ENCODE peak calls at places on chromosomes 13 and 19, in eight cellular contexts. One of them, this sample, is unnamed.
A peak's percentile ranks its signal among the peaks of the same experiment; 100 is the strongest.

GRCh38 chr13:46896346-46897138 is at the start of gene HTR2A:
- DNase-seq in Panc1: no peak
- DNase-seq in GM12878: no peak
- DNase-seq in HCT116: no peak
- DNase-seq in SK-N-SH: no peak
- DNase-seq in A549: no peak
- DNase-seq in GM23338: peak; percentile 12
- DNase-seq in K562: no peak
- DNase-seq in this sample: no peak

GRCh38 chr19:48511800-48512503 is at the start of gene LMTK3:
- DNase-seq in HCT116: no peak
- DNase-seq in Panc1: no peak
- DNase-seq in SK-N-SH: peak; percentile 97
- DNase-seq in A549: peak; percentile 85
- DNase-seq in K562: peak; percentile 81
- DNase-seq in GM12878: no peak
- DNase-seq in GM23338: peak; percentile 87
- DNase-seq in this sample: no peak

GRCh38 chr19:2084993-2085720 is 11.0 kb downstream of the MOB3A start:
- DNase-seq in K562: peak; percentile 70
- DNase-seq in HCT116: no peak
- DNase-seq in GM23338: no peak
- DNase-seq in GM12878: peak; percentile 96
- DNase-seq in Panc1: no peak
- DNase-seq in A549: no peak
- DNase-seq in SK-N-SH: peak; percentile 20
- DNase-seq in this sample: peak; percentile 100

GRCh38 chr13:22196777-22197176 is 525.9 kb downstream of the FGF9 start:
- DNase-seq in HCT116: no peak
- DNase-seq in Panc1: no peak
- DNase-seq in K562: no peak
- DNase-seq in GM12878: no peak
- DNase-seq in A549: no peak
- DNase-seq in SK-N-SH: no peak
- DNase-seq in GM23338: peak; percentile 18
- DNase-seq in this sample: no peak

GRCh38 chr19:33473644-33474305 is 47.8 kb downstream of the PEPD start:
- DNase-seq in HCT116: no peak
- DNase-seq in Panc1: no peak
- DNase-seq in SK-N-SH: no peak
- DNase-seq in A549: no peak
- DNase-seq in GM23338: no peak
- DNase-seq in K562: no peak
- DNase-seq in GM12878: no peak
- DNase-seq in this sample: no peak

GRCh38 chr13:40692946-40693345 is 26.5 kb upstream of the FOXO1 start:
- DNase-seq in GM12878: peak; percentile 56
- DNase-seq in A549: no peak
- DNase-seq in Panc1: no peak
- DNase-seq in HCT116: no peak
- DNase-seq in K562: no peak
- DNase-seq in SK-N-SH: no peak
- DNase-seq in GM23338: no peak
- DNase-seq in this sample: no peak

GRCh38 chr19:10478903-10479384 is 24.2 kb downstream of the KEAP1 start:
- DNase-seq in HCT116: peak; percentile 80
- DNase-seq in A549: peak; percentile 80
- DNase-seq in K562: peak; percentile 96
- DNase-seq in GM23338: peak; percentile 98
- DNase-seq in GM12878: no peak
- DNase-seq in SK-N-SH: peak; percentile 90
- DNase-seq in Panc1: peak; percentile 83
- DNase-seq in this sample: peak; percentile 14

GRCh38 chr13:69226427-69226826 is 881.2 kb upstream of the ATXN8OS start:
- DNase-seq in Panc1: no peak
- DNase-seq in K562: no peak
- DNase-seq in GM12878: no peak
- DNase-seq in A549: no peak
- DNase-seq in HCT116: no peak
- DNase-seq in GM23338: no peak
- DNase-seq in SK-N-SH: no peak
- DNase-seq in this sample: no peak

GRCh38 chr19:11288349-11288748 is 7.6 kb upstream of the TSPAN16 start:
- DNase-seq in K562: peak; percentile 41
- DNase-seq in SK-N-SH: peak; percentile 49
- DNase-seq in A549: peak; percentile 32
- DNase-seq in Panc1: no peak
- DNase-seq in GM23338: peak; percentile 44
- DNase-seq in GM12878: no peak
- DNase-seq in HCT116: no peak
- DNase-seq in this sample: peak; percentile 23

GRCh38 chr19:47107201-47107952 is 6.2 kb downstream of the ZC3H4 start:
- DNase-seq in HCT116: no peak
- DNase-seq in GM23338: no peak
- DNase-seq in K562: peak; percentile 49
- DNase-seq in SK-N-SH: no peak
- DNase-seq in A549: no peak
- DNase-seq in GM12878: no peak
- DNase-seq in Panc1: no peak
- DNase-seq in this sample: peak; percentile 22

GRCh38 chr13:109874921-109875454 is 88.6 kb upstream of the IRS2 start:
- DNase-seq in A549: no peak
- DNase-seq in Panc1: no peak
- DNase-seq in SK-N-SH: no peak
- DNase-seq in GM23338: no peak
- DNase-seq in K562: no peak
- DNase-seq in HCT116: no peak
- DNase-seq in GM12878: no peak
- DNase-seq in this sample: no peak

GRCh38 chr19:38975861-38976271 is 324 bp upstream of the FBXO17 start:
- DNase-seq in A549: peak; percentile 92
- DNase-seq in Panc1: peak; percentile 88
- DNase-seq in K562: peak; percentile 58
- DNase-seq in GM23338: peak; percentile 59
- DNase-seq in SK-N-SH: no peak
- DNase-seq in GM12878: no peak
- DNase-seq in HCT116: no peak
- DNase-seq in this sample: no peak

GRCh38 chr19:38977445-38978314 is 2.1 kb upstream of the FBXO17 start:
- DNase-seq in A549: peak; percentile 33
- DNase-seq in Panc1: peak; percentile 53
- DNase-seq in GM23338: no peak
- DNase-seq in SK-N-SH: no peak
- DNase-seq in K562: no peak
- DNase-seq in HCT116: no peak
- DNase-seq in GM12878: peak; percentile 80
- DNase-seq in this sample: no peak

GRCh38 chr19:38974599-38975213 is 836 bp downstream of the FBXO17 start:
- DNase-seq in GM23338: no peak
- DNase-seq in Panc1: no peak
- DNase-seq in HCT116: no peak
- DNase-seq in SK-N-SH: peak; percentile 34
- DNase-seq in A549: peak; percentile 60
- DNase-seq in GM12878: no peak
- DNase-seq in K562: peak; percentile 45
- DNase-seq in this sample: no peak

GRCh38 chr19:38978315-38978689 is 2.8 kb upstream of the FBXO17 start:
- DNase-seq in GM23338: no peak
- DNase-seq in Panc1: no peak
- DNase-seq in HCT116: no peak
- DNase-seq in SK-N-SH: no peak
- DNase-seq in A549: no peak
- DNase-seq in K562: no peak
- DNase-seq in GM12878: no peak
- DNase-seq in this sample: no peak

GRCh38 chr19:38975214-38975860 is at the start of gene FBXO17:
- DNase-seq in Panc1: peak; percentile 81
- DNase-seq in A549: peak; percentile 87
- DNase-seq in HCT116: no peak
- DNase-seq in SK-N-SH: peak; percentile 90
- DNase-seq in K562: peak; percentile 85
- DNase-seq in GM12878: no peak
- DNase-seq in GM23338: peak; percentile 70
- DNase-seq in this sample: no peak
- H3K4me3 ChIP-seq in Panc1: peak within 1 kb of the TSS; percentile 59
- H3K4me3 ChIP-seq in A549: peak within 1 kb of the TSS; percentile 51
- H3K4me3 ChIP-seq in HCT116: peak within 1 kb of the TSS; percentile 61
- H3K4me3 ChIP-seq in SK-N-SH: peak within 1 kb of the TSS; percentile 64
- H3K4me3 ChIP-seq in K562: peak within 1 kb of the TSS; percentile 83
- H3K4me3 ChIP-seq in GM12878: no peak within 1 kb of the TSS
- H3K4me3 ChIP-seq in GM23338: peak within 1 kb of the TSS; percentile 54
- H3K4me3 ChIP-seq in this sample: no peak within 1 kb of the TSS

GRCh38 chr19:52638601-52639000 is 446 bp upstream of the ZNF83 start:
- DNase-seq in GM12878: no peak
- DNase-seq in GM23338: peak; percentile 40
- DNase-seq in HCT116: no peak
- DNase-seq in Panc1: no peak
- DNase-seq in K562: peak; percentile 40
- DNase-seq in A549: no peak
- DNase-seq in SK-N-SH: peak; percentile 53
- DNase-seq in this sample: no peak
- TF ChIP-seq REST in GM12878: no peak
- TF ChIP-seq REST in GM23338: no peak
- TF ChIP-seq REST in HCT116: no peak
- TF ChIP-seq REST in Panc1: no peak
- TF ChIP-seq REST in K562: no peak
- TF ChIP-seq REST in A549: no peak
- TF ChIP-seq REST in SK-N-SH: no peak
- TF ChIP-seq REST in this sample: no peak

GRCh38 chr13:27788271-27788670 is 4.0 kb upstream of the GSX1 start:
- DNase-seq in A549: no peak
- DNase-seq in Panc1: no peak
- DNase-seq in GM23338: no peak
- DNase-seq in SK-N-SH: no peak
- DNase-seq in HCT116: no peak
- DNase-seq in K562: no peak
- DNase-seq in GM12878: no peak
- DNase-seq in this sample: no peak

DNA sequence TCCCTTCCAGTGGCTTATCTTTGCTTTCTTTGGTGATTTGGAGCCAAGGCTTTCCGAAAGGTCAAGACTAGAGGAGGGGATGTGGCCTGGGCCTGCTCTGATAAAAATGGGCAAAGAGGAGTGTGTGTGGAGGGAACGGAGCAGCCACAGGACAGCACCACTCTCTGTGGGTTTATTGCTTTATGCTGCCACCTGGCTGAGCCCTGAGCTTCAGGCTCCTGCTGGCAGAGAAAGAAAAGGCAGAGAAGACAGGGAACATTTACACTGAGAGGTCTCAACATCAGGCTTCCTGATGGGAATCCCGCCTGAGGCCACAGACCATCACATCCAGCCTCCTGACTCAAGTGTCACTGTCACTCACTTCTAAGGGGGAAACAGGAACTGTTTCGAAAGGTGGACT is 9.2 kb upstream of the GSX1 start:
- DNase-seq in GM23338: peak; percentile 70
- DNase-seq in HCT116: no peak
- DNase-seq in GM12878: no peak
- DNase-seq in SK-N-SH: no peak
- DNase-seq in A549: peak; percentile 9
- DNase-seq in K562: peak; percentile 3
- DNase-seq in Panc1: no peak
- DNase-seq in this sample: no peak
- TF ChIP-seq CTCF in GM23338: peak; percentile 50
- TF ChIP-seq CTCF in HCT116: peak; percentile 35
- TF ChIP-seq CTCF in GM12878: peak; percentile 47
- TF ChIP-seq CTCF in SK-N-SH: peak; percentile 25
- TF ChIP-seq CTCF in A549: no peak
- TF ChIP-seq CTCF in K562: peak; percentile 13
- TF ChIP-seq CTCF in Panc1: peak; percentile 31
- TF ChIP-seq CTCF in this sample: no peak

GRCh38 chr19:14554382-14554812 is 17.5 kb downstream of the NDUFB7 start:
- DNase-seq in GM23338: peak; percentile 55
- DNase-seq in SK-N-SH: no peak
- DNase-seq in Panc1: no peak
- DNase-seq in K562: no peak
- DNase-seq in GM12878: no peak
- DNase-seq in A549: no peak
- DNase-seq in HCT116: no peak
- DNase-seq in this sample: no peak

GRCh38 chr19:14555918-14556661 is 15.8 kb downstream of the NDUFB7 start:
- DNase-seq in Panc1: no peak
- DNase-seq in K562: no peak
- DNase-seq in GM23338: no peak
- DNase-seq in SK-N-SH: no peak
- DNase-seq in HCT116: no peak
- DNase-seq in A549: no peak
- DNase-seq in GM12878: no peak
- DNase-seq in this sample: no peak

GRCh38 chr19:14553939-14554243 is 18.0 kb downstream of the NDUFB7 start:
- DNase-seq in HCT116: no peak
- DNase-seq in SK-N-SH: no peak
- DNase-seq in K562: no peak
- DNase-seq in GM23338: no peak
- DNase-seq in GM12878: no peak
- DNase-seq in Panc1: no peak
- DNase-seq in A549: no peak
- DNase-seq in this sample: no peak

GRCh38 chr19:14558370-14559066 is 13.3 kb downstream of the NDUFB7 start:
- DNase-seq in K562: no peak
- DNase-seq in A549: no peak
- DNase-seq in HCT116: no peak
- DNase-seq in SK-N-SH: no peak
- DNase-seq in Panc1: no peak
- DNase-seq in GM12878: no peak
- DNase-seq in GM23338: no peak
- DNase-seq in this sample: no peak

GRCh38 chr19:14556662-14557188 is 15.1 kb downstream of the NDUFB7 start:
- DNase-seq in GM23338: peak; percentile 93
- DNase-seq in Panc1: no peak
- DNase-seq in GM12878: no peak
- DNase-seq in K562: peak; percentile 88
- DNase-seq in A549: peak; percentile 83
- DNase-seq in SK-N-SH: peak; percentile 94
- DNase-seq in HCT116: peak; percentile 67
- DNase-seq in this sample: peak; percentile 65
- H3K4me3 ChIP-seq in GM23338: no peak overlapping the region
- H3K4me3 ChIP-seq in Panc1: peak overlapping the region; percentile 37
- H3K4me3 ChIP-seq in GM12878: no peak overlapping the region
- H3K4me3 ChIP-seq in K562: no peak overlapping the region
- H3K4me3 ChIP-seq in A549: no peak overlapping the region
- H3K4me3 ChIP-seq in SK-N-SH: no peak overlapping the region
- H3K4me3 ChIP-seq in HCT116: peak overlapping the region; percentile 13
- H3K4me3 ChIP-seq in this sample: no peak overlapping the region

DNA sequence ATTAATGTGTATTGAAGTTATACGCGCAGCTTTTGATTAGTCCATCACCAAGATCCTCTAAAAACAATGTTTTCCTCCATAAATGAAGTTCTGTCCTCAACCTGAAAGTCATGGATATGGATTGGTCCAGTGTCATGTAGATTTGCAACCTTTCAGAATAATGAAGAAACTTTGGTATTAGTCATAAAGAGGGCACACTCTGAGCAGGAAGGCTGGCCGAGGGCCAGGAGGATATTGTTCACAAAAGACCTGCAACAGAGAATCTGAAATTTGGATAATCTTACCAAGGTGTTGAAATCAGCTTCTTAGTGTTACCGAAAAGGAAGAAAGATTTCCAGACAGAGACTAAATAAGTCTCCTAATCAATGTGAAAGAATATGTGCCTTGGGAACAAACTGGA is 20.7 kb downstream of the CLDN10 start:
- DNase-seq in Panc1: no peak
- DNase-seq in SK-N-SH: no peak
- DNase-seq in A549: no peak
- DNase-seq in GM12878: no peak
- DNase-seq in K562: no peak
- DNase-seq in GM23338: no peak
- DNase-seq in HCT116: no peak
- DNase-seq in this sample: no peak
- TF ChIP-seq REST in Panc1: no peak
- TF ChIP-seq REST in SK-N-SH: no peak
- TF ChIP-seq REST in A549: no peak
- TF ChIP-seq REST in GM12878: no peak
- TF ChIP-seq REST in K562: no peak
- TF ChIP-seq REST in GM23338: no peak
- TF ChIP-seq REST in HCT116: no peak
- TF ChIP-seq REST in this sample: no peak